ENCODE peak calls at places on chromosomes 6 and 20, in eight cellular contexts. One of them, this sample, is unnamed.
A peak's percentile ranks its signal among the peaks of the same experiment; 100 is the strongest.

GRCh38 chr6:131954775-131955107 is 3.6 kb upstream of the CCN2 start:
- DNase-seq in ecto neural progenitor cell: no peak
- DNase-seq in NB4: no peak
- DNase-seq in HEK293T: peak; percentile 21
- DNase-seq in fibroblast of pulmonary artery: peak; percentile 100
- DNase-seq in pancreas: peak; percentile 47
- DNase-seq in EL: peak; percentile 95
- DNase-seq in iris pigment epithelial cell: peak; percentile 100
- DNase-seq in this sample: no peak

GRCh38 chr6:170464524-170464979 is 88.6 kb downstream of the PSMB1 start:
- DNase-seq in ecto neural progenitor cell: no peak
- DNase-seq in NB4: no peak
- DNase-seq in HEK293T: no peak
- DNase-seq in fibroblast of pulmonary artery: no peak
- DNase-seq in pancreas: no peak
- DNase-seq in EL: no peak
- DNase-seq in iris pigment epithelial cell: no peak
- DNase-seq in this sample: no peak

GRCh38 chr6:166516256-166516655 is 70.2 kb downstream of the RAMACL start:
- DNase-seq in ecto neural progenitor cell: no peak
- DNase-seq in NB4: peak; percentile 42
- DNase-seq in HEK293T: no peak
- DNase-seq in fibroblast of pulmonary artery: peak; percentile 38
- DNase-seq in pancreas: no peak
- DNase-seq in EL: no peak
- DNase-seq in iris pigment epithelial cell: no peak
- DNase-seq in this sample: no peak

GRCh38 chr20:58649288-58650180 is 1.5 kb upstream of the STX16 start:
- DNase-seq in ecto neural progenitor cell: no peak
- DNase-seq in NB4: no peak
- DNase-seq in HEK293T: no peak
- DNase-seq in fibroblast of pulmonary artery: no peak
- DNase-seq in pancreas: peak; percentile 44
- DNase-seq in EL: peak; percentile 14
- DNase-seq in iris pigment epithelial cell: peak; percentile 29
- DNase-seq in this sample: peak; percentile 18

GRCh38 chr6:32371204-32371603 is 499 bp downstream of the TSBP1 start:
- DNase-seq in ecto neural progenitor cell: no peak
- DNase-seq in NB4: no peak
- DNase-seq in HEK293T: no peak
- DNase-seq in fibroblast of pulmonary artery: peak; percentile 40
- DNase-seq in pancreas: no peak
- DNase-seq in EL: peak; percentile 30
- DNase-seq in iris pigment epithelial cell: peak; percentile 28
- DNase-seq in this sample: no peak

GRCh38 chr20:63700199-63701050 is 4.0 kb downstream of the TNFRSF6B start:
- DNase-seq in ecto neural progenitor cell: peak; percentile 41
- DNase-seq in NB4: no peak
- DNase-seq in HEK293T: peak; percentile 7
- DNase-seq in fibroblast of pulmonary artery: no peak
- DNase-seq in pancreas: no peak
- DNase-seq in EL: peak; percentile 0
- DNase-seq in iris pigment epithelial cell: no peak
- DNase-seq in this sample: no peak

GRCh38 chr20:31869942-31870702 is at the start of the genes DUSP15 and TTLL9:
- DNase-seq in ecto neural progenitor cell: peak; percentile 80
- DNase-seq in NB4: peak; percentile 30
- DNase-seq in HEK293T: peak; percentile 46
- DNase-seq in fibroblast of pulmonary artery: no peak
- DNase-seq in pancreas: peak; percentile 48
- DNase-seq in EL: no peak
- DNase-seq in iris pigment epithelial cell: no peak
- DNase-seq in this sample: no peak

GRCh38 chr6:22906091-22906549 is 336.8 kb downstream of the HDGFL1 start:
- DNase-seq in ecto neural progenitor cell: no peak
- DNase-seq in NB4: no peak
- DNase-seq in HEK293T: peak; percentile 21
- DNase-seq in fibroblast of pulmonary artery: peak; percentile 59
- DNase-seq in pancreas: no peak
- DNase-seq in EL: peak; percentile 58
- DNase-seq in iris pigment epithelial cell: peak; percentile 57
- DNase-seq in this sample: no peak

GRCh38 chr20:25282034-25282781 is 34.3 kb downstream of the PYGB start:
- DNase-seq in ecto neural progenitor cell: no peak
- DNase-seq in NB4: no peak
- DNase-seq in HEK293T: no peak
- DNase-seq in fibroblast of pulmonary artery: no peak
- DNase-seq in pancreas: no peak
- DNase-seq in EL: no peak
- DNase-seq in iris pigment epithelial cell: no peak
- DNase-seq in this sample: no peak

GRCh38 chr6:28488916-28489365 is 26.7 kb downstream of the GPX6 start:
- DNase-seq in ecto neural progenitor cell: no peak
- DNase-seq in NB4: peak; percentile 86
- DNase-seq in HEK293T: peak; percentile 13
- DNase-seq in fibroblast of pulmonary artery: peak; percentile 76
- DNase-seq in pancreas: no peak
- DNase-seq in EL: peak; percentile 81
- DNase-seq in iris pigment epithelial cell: peak; percentile 75
- DNase-seq in this sample: peak; percentile 67

GRCh38 chr20:7362601-7363000 is 577.7 kb downstream of the HAO1 start:
- DNase-seq in ecto neural progenitor cell: no peak
- DNase-seq in NB4: no peak
- DNase-seq in HEK293T: no peak
- DNase-seq in fibroblast of pulmonary artery: no peak
- DNase-seq in pancreas: no peak
- DNase-seq in EL: no peak
- DNase-seq in iris pigment epithelial cell: no peak
- DNase-seq in this sample: no peak

GRCh38 chr6:123009101-123009500 is 13.1 kb downstream of the CLVS2 start:
- DNase-seq in ecto neural progenitor cell: no peak
- DNase-seq in NB4: no peak
- DNase-seq in HEK293T: no peak
- DNase-seq in fibroblast of pulmonary artery: no peak
- DNase-seq in pancreas: no peak
- DNase-seq in EL: no peak
- DNase-seq in iris pigment epithelial cell: no peak
- DNase-seq in this sample: no peak

GRCh38 chr6:137661601-137662000 is 167.4 kb upstream of the OLIG3 start:
- DNase-seq in ecto neural progenitor cell: no peak
- DNase-seq in NB4: peak; percentile 52
- DNase-seq in HEK293T: no peak
- DNase-seq in fibroblast of pulmonary artery: peak; percentile 56
- DNase-seq in pancreas: no peak
- DNase-seq in EL: peak; percentile 18
- DNase-seq in iris pigment epithelial cell: peak; percentile 28
- DNase-seq in this sample: peak; percentile 31

GRCh38 chr6:63923139-63923739 is 287.6 kb downstream of the PHF3 start:
- DNase-seq in ecto neural progenitor cell: no peak
- DNase-seq in NB4: peak; percentile 44
- DNase-seq in HEK293T: peak; percentile 40
- DNase-seq in fibroblast of pulmonary artery: peak; percentile 66
- DNase-seq in pancreas: no peak
- DNase-seq in EL: peak; percentile 10
- DNase-seq in iris pigment epithelial cell: peak; percentile 33
- DNase-seq in this sample: peak; percentile 66

This sample was measured in Kasumi-1.